ENCODE peak calls at places on chromosome 22, in seven cellular contexts. J, F, Q, I, X, L and N are unnamed samples.

GRCh38 chr22:44577391-44578114 is 79.5 kb upstream of the RTL6 start:
- DNase-seq in J (peak; percentile 51), F (no peak), Q (no peak), I (no peak), X (no peak), L (no peak), N (no peak)

GRCh38 chr22:40400173-40400572 is 29.8 kb downstream of the SGSM3 start:
- DNase-seq in J (no peak), F (peak; percentile 48), Q (no peak), I (no peak), X (peak; percentile 82), L (no peak), N (no peak)

GRCh38 chr22:31151872-31152271 is 8.1 kb upstream of the RNF185 start:
- DNase-seq in J (no peak), F (no peak), Q (no peak), I (no peak), X (no peak), L (no peak), N (no peak)

GRCh38 chr22:42684462-42685195 is 35.4 kb upstream of the CYB5R3 start:
- DNase-seq in J (no peak), F (peak; percentile 52), Q (no peak), I (no peak), X (no peak), L (no peak), N (no peak)

GRCh38 chr22:44834065-44834464 is 81.7 kb downstream of the ARHGAP8 start:
- DNase-seq in J (no peak), F (no peak), Q (no peak), I (no peak), X (no peak), L (no peak), N (no peak)

GRCh38 chr22:39318507-39319283 is 728 bp downstream of the RPL3 start:
- DNase-seq in J (no peak), F (no peak), Q (no peak), I (no peak), X (peak; percentile 49), L (no peak), N (no peak)

GRCh38 chr22:38901111-38901641 is 29.2 kb upstream of the CBX6 start:
- DNase-seq in J (no peak), F (no peak), Q (no peak), I (peak; percentile 40), X (no peak), L (no peak), N (no peak)

GRCh38 chr22:49431559-49431958 is 396.1 kb downstream of the BRD1 start:
- DNase-seq in J (no peak), F (no peak), Q (no peak), I (no peak), X (no peak), L (no peak), N (no peak)

GRCh38 chr22:44454113-44454769 is 43.8 kb downstream of the RTL6 start:
- DNase-seq in J (no peak), F (no peak), Q (peak; percentile 11), I (no peak), X (peak; percentile 8), L (no peak), N (no peak)

GRCh38 chr22:50272103-50272782 is 2.1 kb upstream of the MAPK11 start:
- DNase-seq in J (no peak), F (no peak), Q (no peak), I (peak; percentile 57), X (no peak), L (no peak), N (no peak)

GRCh38 chr22:30855677-30856518 is 112.7 kb downstream of the MORC2 start:
- DNase-seq in J (no peak), F (no peak), Q (no peak), I (no peak), X (no peak), L (no peak), N (no peak)

GRCh38 chr22:29727248-29727551 is 7.4 kb downstream of the CABP7 start:
- DNase-seq in J (no peak), F (peak; percentile 46), Q (no peak), I (peak; percentile 81), X (peak; percentile 20), L (no peak), N (no peak)

GRCh38 chr22:30436196-30436595 is 10.6 kb downstream of the MTFP1 start:
- DNase-seq in J (no peak), F (no peak), Q (no peak), I (no peak), X (no peak), L (no peak), N (no peak)

GRCh38 chr22:31346255-31346732 is at the start of gene PATZ1:
- DNase-seq in J (peak; percentile 84), F (peak; percentile 86), Q (no peak), I (peak; percentile 86), X (peak; percentile 78), L (peak; percentile 51), N (peak; percentile 80)

GRCh38 chr22:25903294-25903693 is 161.3 kb downstream of the MYO18B start:
- DNase-seq in J (no peak), F (no peak), Q (no peak), I (peak; percentile 46), X (no peak), L (peak; percentile 7), N (no peak)

GRCh38 chr22:48885919-48886305 is 941.8 kb downstream of the BRD1 start:
- DNase-seq in J (no peak), F (no peak), Q (no peak), I (no peak), X (no peak), L (no peak), N (no peak)

GRCh38 chr22:50733521-50734342 is 4.3 kb upstream of the ACR start:
- DNase-seq in J (no peak), F (no peak), Q (no peak), I (peak; percentile 51), X (peak; percentile 11), L (no peak), N (no peak)

GRCh38 chr22:34278121-34278520 is 357.8 kb upstream of the LARGE1 start:
- DNase-seq in J (no peak), F (no peak), Q (no peak), I (no peak), X (no peak), L (no peak), N (no peak)

GRCh38 chr22:38461414-38462081 is 6.3 kb upstream of the KDELR3 start:
- DNase-seq in J (peak; percentile 88), F (peak; percentile 84), Q (no peak), I (peak; percentile 91), X (peak; percentile 27), L (peak; percentile 82), N (peak; percentile 81)

GRCh38 chr22:28976588-28976987 is 85.0 kb downstream of the C22orf31 start:
- DNase-seq in J (no peak), F (no peak), Q (no peak), I (no peak), X (no peak), L (peak; percentile 56), N (no peak)

GRCh38 chr22:37137903-37138665 is 11.6 kb downstream of the IL2RB start:
- DNase-seq in J (no peak), F (no peak), Q (no peak), I (no peak), X (no peak), L (no peak), N (no peak)

DNA sequence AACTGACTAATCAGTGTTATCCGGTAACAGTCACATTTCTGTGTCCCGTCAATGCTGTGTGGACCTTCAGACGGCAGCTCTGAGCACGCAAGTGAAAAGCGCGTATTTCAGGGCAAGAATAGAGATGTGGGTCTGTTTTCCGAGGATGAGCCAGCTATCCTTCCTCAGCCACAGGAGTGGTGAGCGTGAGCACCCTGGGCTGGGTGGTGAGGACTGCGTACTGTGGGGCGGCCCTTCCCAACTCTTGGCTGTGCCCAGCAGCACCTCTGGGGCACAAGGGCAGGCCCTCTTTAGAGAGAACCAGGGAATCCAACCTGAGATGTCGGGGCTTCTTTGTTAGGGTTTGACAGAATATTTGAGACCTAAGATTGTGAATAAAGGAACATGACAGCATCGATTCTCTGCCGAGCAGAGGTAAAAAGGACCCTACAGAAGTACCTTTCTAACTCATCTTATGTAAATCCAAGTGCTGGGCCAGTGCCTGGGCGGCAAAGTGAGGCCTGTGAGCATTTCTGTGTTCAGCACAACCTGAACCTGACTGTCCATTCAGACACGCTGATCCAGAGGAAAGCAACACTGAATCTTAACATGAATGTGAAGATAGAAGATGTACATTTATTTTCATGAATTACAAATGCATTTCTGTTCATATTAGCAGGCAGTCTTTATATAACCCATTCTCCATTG is 26.5 kb upstream of the YPEL1 start:
- DNase-seq in J (no peak), F (no peak), Q (no peak), I (no peak), X (no peak), L (no peak), N (no peak)
- H3K4me1 ChIP-seq in J (no peaks in the 10 kb centered on the region), F (no peaks in the 10 kb centered on the region), Q (no peaks in the 10 kb centered on the region), I (no peaks in the 10 kb centered on the region), X (no peaks in the 10 kb centered on the region), L (no peaks in the 10 kb centered on the region), N (no peaks in the 10 kb centered on the region)

DNA sequence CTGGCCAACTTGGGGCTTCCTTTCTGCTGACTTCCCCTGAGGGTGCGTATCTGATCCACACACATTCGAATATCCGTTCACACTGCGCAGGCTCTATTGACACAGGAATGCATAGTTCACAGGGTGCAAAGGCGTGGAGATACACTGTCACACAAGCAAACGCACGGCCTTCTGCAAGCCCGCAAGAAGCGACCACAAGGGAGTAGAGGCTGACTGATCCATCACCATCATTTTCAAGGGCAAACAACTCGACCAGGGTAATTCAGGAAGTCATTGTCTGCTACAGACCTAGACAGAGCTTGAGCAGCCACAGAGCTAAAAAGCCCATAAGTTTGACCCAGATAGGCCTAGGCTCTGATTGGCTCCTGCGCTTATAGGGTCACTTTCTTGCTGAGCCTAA is 392.3 kb downstream of the MN1 start:
- DNase-seq in J (no peak), F (no peak), Q (no peak), I (no peak), X (no peak), L (no peak), N (no peak)
- TF ChIP-seq CTCF in J (no peak), F (no peak), Q (no peak), I (no peak), X (no peak), L (peak; percentile 15), N (no peak)

DNA sequence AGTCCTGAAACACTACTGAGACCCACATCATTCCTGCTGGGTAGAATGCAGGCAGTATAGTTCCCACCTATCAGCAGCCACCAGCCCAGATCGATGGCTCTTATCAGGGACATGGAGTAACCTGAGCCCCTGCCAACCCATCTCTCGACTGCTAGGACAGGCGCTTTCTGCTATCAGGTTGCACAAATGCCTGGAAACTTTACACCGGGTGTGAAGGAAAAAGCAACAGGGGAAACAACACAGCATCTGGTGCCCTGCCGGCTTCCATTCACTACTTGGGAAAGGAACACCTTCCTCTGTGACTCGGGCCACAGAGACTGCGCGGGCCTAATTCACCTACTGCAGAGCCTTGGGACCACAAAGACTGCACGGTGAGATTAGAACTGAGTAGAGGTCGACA is 18.5 kb downstream of the RBFOX2 start:
- DNase-seq in J (no peak), F (no peak), Q (no peak), I (peak; percentile 77), X (no peak), L (no peak), N (no peak)
- H3K4me1 ChIP-seq in J (peaks cover 4% of the 10 kb centered on the region), F (peaks cover 4% of the 10 kb centered on the region), Q (peaks cover 30% of the 10 kb centered on the region), I (peaks cover 39% of the 10 kb centered on the region), X (peaks cover 21% of the 10 kb centered on the region), L (peaks cover 27% of the 10 kb centered on the region), N (peaks cover 7% of the 10 kb centered on the region)

DNA sequence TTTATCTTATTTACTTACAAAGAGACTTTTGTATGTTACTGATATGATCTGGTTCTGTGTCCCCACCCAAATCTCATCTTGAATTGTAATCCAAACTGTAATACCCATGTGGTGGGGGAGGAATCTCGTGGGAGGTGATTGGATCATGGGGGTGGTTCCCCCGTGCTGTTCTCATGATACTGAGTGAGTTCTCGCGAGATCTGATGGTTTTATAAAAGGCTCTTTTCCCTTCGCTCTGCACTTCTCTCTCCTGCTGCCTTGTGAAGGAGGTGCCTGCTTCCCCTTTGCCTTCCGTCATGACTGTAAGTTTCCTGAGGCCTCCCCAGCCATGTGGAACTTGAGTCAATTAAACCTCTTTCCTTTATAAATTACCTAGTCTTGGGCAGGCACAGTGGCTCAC is 42.4 kb upstream of the WNT7B start:
- DNase-seq in J (no peak), F (no peak), Q (no peak), I (no peak), X (no peak), L (no peak), N (no peak)
- TF ChIP-seq CTCF in J (no peak), F (no peak), Q (no peak), I (no peak), X (no peak), L (no peak), N (no peak)